ENCODE peak calls at places on chromosomes 7 and 10, in nine cellular contexts. K, O, M, W, D, A, P, E and I are unnamed samples.

GRCh38 chr7:2530076-2530967 is 10.7 kb downstream of the LFNG start:
- DNase-seq in K (no peak), O (no peak), M (no peak), W (peak), D (no peak), A (no peak), P (peak), E (no peak), I (no peak)

GRCh38 chr7:87204933-87205332 is 14.6 kb downstream of the TMEM243 start:
- DNase-seq in K (no peak), O (no peak), M (no peak), W (no peak), D (no peak), A (no peak), P (no peak), E (no peak), I (no peak)

GRCh38 chr10:114306116-114306973 is 67.3 kb downstream of the VWA2 start:
- DNase-seq in K (no peak), O (no peak), M (no peak), W (no peak), D (no peak), A (no peak), P (peak), E (no peak), I (no peak)

GRCh38 chr7:99331002-99331401 is 5.3 kb downstream of the ARPC1A start:
- DNase-seq in K (no peak), O (no peak), M (no peak), W (no peak), D (no peak), A (no peak), P (no peak), E (no peak), I (no peak)

GRCh38 chr7:47420117-47420780 is 161.7 kb downstream of the TNS3 start:
- DNase-seq in K (peak), O (no peak), M (no peak), W (no peak), D (no peak), A (no peak), P (no peak), E (no peak), I (no peak)

GRCh38 chr7:153616808-153617207 is 435.4 kb upstream of the DPP6 start:
- DNase-seq in K (no peak), O (no peak), M (no peak), W (no peak), D (no peak), A (no peak), P (no peak), E (no peak), I (no peak)

GRCh38 chr7:29858080-29858951 is 52.0 kb downstream of the WIPF3 start:
- DNase-seq in K (no peak), O (no peak), M (no peak), W (no peak), D (no peak), A (no peak), P (no peak), E (no peak), I (no peak)

GRCh38 chr10:60803433-60803832 is 25.2 kb downstream of the CDK1 start:
- DNase-seq in K (no peak), O (no peak), M (no peak), W (no peak), D (no peak), A (no peak), P (no peak), E (no peak), I (no peak)

GRCh38 chr7:47776335-47776734 is 171.9 kb downstream of the PKD1L1 start:
- DNase-seq in K (no peak), O (no peak), M (no peak), W (no peak), D (no peak), A (no peak), P (no peak), E (no peak), I (no peak)

GRCh38 chr10:76024460-76025123 is 593.2 kb downstream of the LRMDA start:
- DNase-seq in K (no peak), O (no peak), M (no peak), W (no peak), D (no peak), A (no peak), P (no peak), E (no peak), I (no peak)

GRCh38 chr10:124106241-124106905 is 13.0 kb upstream of the CHST15 start:
- DNase-seq in K (no peak), O (no peak), M (peak), W (peak), D (peak), A (peak), P (no peak), E (peak), I (peak)
- TF ChIP-seq POLR2AphosphoS5 in K (no peak), O (no peak), M (peak), W (no peak), D (no peak), A (peak), P (no peak), E (peak), I (no peak)

GRCh38 chr7:38312776-38313175 is 39.3 kb upstream of the TARP start:
- DNase-seq in K (no peak), O (no peak), M (no peak), W (no peak), D (no peak), A (no peak), P (no peak), E (no peak), I (no peak)

GRCh38 chr7:38309555-38309954 is 36.1 kb upstream of the TARP start:
- DNase-seq in K (no peak), O (no peak), M (no peak), W (no peak), D (no peak), A (no peak), P (no peak), E (no peak), I (no peak)

GRCh38 chr7:38311329-38311937 is 38.0 kb upstream of the TARP start:
- DNase-seq in K (no peak), O (peak), M (no peak), W (no peak), D (no peak), A (no peak), P (peak), E (no peak), I (peak)

GRCh38 chr7:38307640-38308039 is 34.2 kb upstream of the TARP start:
- DNase-seq in K (no peak), O (no peak), M (no peak), W (no peak), D (no peak), A (no peak), P (no peak), E (no peak), I (no peak)

DNA sequence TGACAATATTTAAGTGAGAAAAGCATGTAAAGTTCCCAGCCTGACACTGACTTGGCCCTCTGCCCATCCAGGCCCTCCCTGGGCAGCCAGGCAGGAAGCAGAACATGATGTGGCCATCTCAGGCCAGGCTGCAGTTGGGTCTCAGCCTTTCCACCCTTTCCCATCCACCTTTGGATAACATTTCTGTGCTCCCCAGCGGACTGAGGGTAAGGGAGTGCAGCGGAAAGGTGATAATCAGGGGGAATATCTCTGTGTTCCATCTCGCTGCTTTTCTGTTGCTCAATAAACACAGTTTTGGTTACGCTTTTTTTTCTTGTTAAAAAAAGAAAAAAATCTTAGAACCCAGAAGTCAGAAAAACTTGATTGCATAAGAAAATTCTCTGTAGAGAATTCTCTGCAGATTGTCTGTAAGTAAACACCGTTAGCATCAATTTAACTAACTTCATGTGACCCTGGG is 37.2 kb upstream of the TARP start:
- DNase-seq in K (no peak), O (no peak), M (no peak), W (no peak), D (no peak), A (peak), P (no peak), E (no peak), I (no peak)
- TF ChIP-seq POLR2A in K (no peak), O (no peak), M (no peak), W (no peak), D (no peak), A (no peak), P (no peak), E (no peak), I (no peak)

GRCh38 chr7:113840954-113841353 is 77.9 kb downstream of the PPP1R3A start:
- DNase-seq in K (no peak), O (no peak), M (no peak), W (no peak), D (no peak), A (no peak), P (no peak), E (no peak), I (no peak)
- TF ChIP-seq POLR2AphosphoS5 in K (no peak), O (no peak), M (no peak), W (no peak), D (no peak), A (no peak), P (no peak), E (no peak), I (no peak)

GRCh38 chr10:21495686-21496284 is 29.7 kb downstream of the SKIDA1 start:
- DNase-seq in K (peak), O (peak), M (peak), W (peak), D (peak), A (peak), P (peak), E (peak), I (peak)
- TF ChIP-seq POLR2A in K (no peak), O (peak), M (peak), W (peak), D (no peak), A (no peak), P (no peak), E (no peak), I (no peak)

GRCh38 chr10:104328916-104329710 is 9.2 kb downstream of the ITPRIP start:
- DNase-seq in K (peak), O (no peak), M (peak), W (no peak), D (peak), A (no peak), P (peak), E (peak), I (no peak)
- TF ChIP-seq POLR2AphosphoS5 in K (peak), O (no peak), M (peak), W (no peak), D (peak), A (no peak), P (peak), E (peak), I (no peak)

DNA sequence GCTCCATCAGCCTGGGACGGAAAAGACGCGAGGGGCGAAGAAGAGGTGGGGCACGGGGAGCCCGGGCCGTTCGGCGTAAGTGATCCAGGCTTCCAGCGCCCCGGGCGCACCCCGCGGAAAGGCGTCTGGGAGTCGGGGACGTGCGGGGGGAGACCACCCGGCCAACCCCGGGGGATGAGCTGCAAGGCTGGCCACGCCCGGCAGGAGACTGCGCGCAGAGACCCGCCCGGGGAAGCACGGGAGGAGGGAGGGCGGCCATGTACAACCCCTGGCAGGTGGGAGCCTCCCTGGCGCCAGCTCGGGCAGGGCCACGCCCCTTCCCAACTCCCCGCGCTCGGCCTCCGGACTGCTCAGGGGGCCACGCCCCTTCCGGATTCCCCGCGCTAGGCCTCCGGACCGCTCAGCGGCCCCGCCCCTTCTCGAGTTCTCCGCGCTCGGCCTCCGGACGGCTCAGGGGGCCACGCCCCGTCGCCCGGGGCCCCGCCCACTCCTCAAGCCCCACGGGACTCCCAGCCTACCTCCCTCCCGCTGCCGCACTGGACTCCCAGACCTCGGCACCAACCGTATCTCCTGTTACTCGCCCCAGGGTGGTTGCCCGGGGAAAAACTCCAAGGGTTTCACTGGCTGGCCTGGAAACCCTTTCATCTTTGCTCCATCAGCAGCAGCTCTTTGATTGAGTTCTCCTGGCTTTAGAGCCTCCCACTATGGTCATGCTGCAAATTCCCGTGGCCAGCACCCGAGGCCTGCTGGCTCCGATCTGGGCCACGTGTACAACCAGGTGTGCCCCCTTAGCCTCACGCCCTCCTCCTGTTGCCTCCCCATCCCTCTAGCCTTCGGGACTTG is 284.4 kb downstream of the ZEB1 start:
- DNase-seq in K (peak), O (peak), M (peak), W (peak), D (peak), A (peak), P (peak), E (peak), I (peak)
- TF ChIP-seq POLR2A in K (peak), O (no peak), M (no peak), W (peak), D (peak), A (no peak), P (no peak), E (peak), I (no peak)

GRCh38 chr10:15791816-15792524 is 68.3 kb downstream of the MINDY3 start:
- DNase-seq in K (no peak), O (no peak), M (no peak), W (no peak), D (no peak), A (no peak), P (no peak), E (no peak), I (no peak)
- TF ChIP-seq POLR2AphosphoS5 in K (no peak), O (no peak), M (no peak), W (no peak), D (no peak), A (no peak), P (no peak), E (no peak), I (no peak)

GRCh38 chr10:5814110-5815107 is 1.2 kb upstream of the GDI2 start:
- DNase-seq in K (peak), O (no peak), M (peak), W (no peak), D (no peak), A (no peak), P (peak), E (no peak), I (no peak)

GRCh38 chr10:5813091-5813340 is 218 bp downstream of the GDI2 start:
- DNase-seq in K (no peak), O (no peak), M (no peak), W (no peak), D (no peak), A (no peak), P (no peak), E (no peak), I (no peak)

GRCh38 chr10:5811387-5811821 is 1.8 kb downstream of the GDI2 start:
- DNase-seq in K (peak), O (no peak), M (no peak), W (no peak), D (no peak), A (no peak), P (no peak), E (no peak), I (no peak)

GRCh38 chr10:5812283-5813090 is 747 bp downstream of the GDI2 start:
- DNase-seq in K (peak), O (no peak), M (no peak), W (no peak), D (no peak), A (peak), P (peak), E (peak), I (no peak)

GRCh38 chr10:5813341-5814109 is at the start of gene GDI2:
- DNase-seq in K (peak), O (peak), M (peak), W (peak), D (peak), A (peak), P (peak), E (peak), I (peak)
- TF ChIP-seq POLR2A in K (peak), O (peak), M (peak), W (peak), D (peak), A (no peak), P (peak), E (peak), I (peak)